ENCODE peak calls at places on chromosomes 12 and 14, in four cellular contexts. R is AG10803; X is stomach; A is stimulated activated CD8-positive, alpha-beta memory T cell treated with anti-CD3 and anti-CD28 coated beads, Interleukin-12 subunit alpha, Interleukin-12 subunit beta, amount 100 ng/mL, for 1 hour. K is an unnamed sample.

GRCh38 chr12:57868870-57869609 is 22.5 kb upstream of the CTDSP2 start:
- DNase-seq in R (no peak), A (no peak), X (no peak), K (no peak)

GRCh38 chr12:131491887-131492490 is 218.9 kb upstream of the SFSWAP start:
- DNase-seq in X (no peak), A (no peak), R (no peak), K (no peak)

GRCh38 chr12:9113987-9114309 is 1.8 kb downstream of the A2M start:
- DNase-seq in X (no peak), A (no peak), R (no peak), K (no peak)

GRCh38 chr12:69000540-69001243 is 67.7 kb upstream of the CPM start:
- DNase-seq in R (peak; percentile 53), A (no peak), X (no peak), K (no peak)

GRCh38 chr12:45235087-45236025 is 19.5 kb downstream of the ANO6 start:
- DNase-seq in R (peak; percentile 78), A (no peak), X (no peak), K (no peak)

GRCh38 chr14:21086908-21087293 is 11.6 kb downstream of the ZNF219 start:
- DNase-seq in X (no peak), A (no peak), R (no peak), K (no peak)

GRCh38 chr12:84642201-84642600 is 270.4 kb downstream of the SLC6A15 start:
- DNase-seq in R (peak; percentile 63), X (no peak), A (no peak), K (no peak)

GRCh38 chr14:21987937-21988336 is 314.3 kb upstream of the OR4E1 start:
- DNase-seq in A (no peak), R (peak; percentile 3), X (no peak), K (no peak)

GRCh38 chr12:124412646-124413015 is 117.7 kb downstream of the RFLNA start:
- DNase-seq in R (no peak), X (no peak), A (no peak), K (no peak)

GRCh38 chr12:125330645-125331341 is 265.6 kb downstream of the AACS start:
- DNase-seq in R (peak; percentile 17), X (peak; percentile 63), A (peak; percentile 6), K (peak; percentile 77)

GRCh38 chr14:87899228-87899627 is 93.8 kb downstream of the GALC start:
- DNase-seq in X (no peak), A (no peak), R (no peak), K (no peak)

GRCh38 chr12:112988224-112988623 is 9.9 kb downstream of the OAS2 start:
- DNase-seq in X (no peak), R (no peak), A (no peak), K (no peak)

GRCh38 chr12:124321040-124321481 is 26.2 kb downstream of the RFLNA start:
- DNase-seq in X (peak; percentile 82), R (peak; percentile 46), A (peak; percentile 23), K (peak; percentile 69)